ENCODE peak calls at places on chromosome 21, in five cellular contexts. W is lung, G is mucosa of descending colon, P is right cardiac atrium, Z is gastrocnemius medialis. L is an unnamed sample.

GRCh38 chr21:26933448-26933847 is 33.4 kb downstream of the ADAMTS5 start:
- DNase-seq in W (no peak), P (no peak), Z (no peak), G (no peak), L (no peak)

GRCh38 chr21:17783816-17784598 is 35.1 kb downstream of the C21orf91 start:
- DNase-seq in W (no peak), Z (no peak), G (no peak), P (no peak), L (no peak)

GRCh38 chr21:19781881-19782652 is 1216.1 kb upstream of the NCAM2 start:
- DNase-seq in P (no peak), W (no peak), Z (no peak), G (no peak), L (no peak)

GRCh38 chr21:31683029-31683428 is 23.5 kb downstream of the SOD1 start:
- DNase-seq in G (no peak), W (no peak), Z (no peak), P (no peak), L (no peak)

GRCh38 chr21:33834801-33835500 is 80.7 kb downstream of the ATP5PO start:
- DNase-seq in W (no peak), P (no peak), Z (no peak), G (no peak), L (no peak)

GRCh38 chr21:25831300-25831699 is 96.5 kb downstream of the GABPA start:
- DNase-seq in W (no peak), G (no peak), Z (no peak), P (no peak), L (no peak)

GRCh38 chr21:17451364-17451869 is 61.4 kb upstream of the CXADR start:
- DNase-seq in G (no peak), W (no peak), Z (peak; percentile 13), P (no peak), L (no peak)

GRCh38 chr21:17436626-17437111 is 76.2 kb upstream of the CXADR start:
- DNase-seq in W (no peak), P (no peak), G (no peak), Z (no peak), L (no peak)

DNA sequence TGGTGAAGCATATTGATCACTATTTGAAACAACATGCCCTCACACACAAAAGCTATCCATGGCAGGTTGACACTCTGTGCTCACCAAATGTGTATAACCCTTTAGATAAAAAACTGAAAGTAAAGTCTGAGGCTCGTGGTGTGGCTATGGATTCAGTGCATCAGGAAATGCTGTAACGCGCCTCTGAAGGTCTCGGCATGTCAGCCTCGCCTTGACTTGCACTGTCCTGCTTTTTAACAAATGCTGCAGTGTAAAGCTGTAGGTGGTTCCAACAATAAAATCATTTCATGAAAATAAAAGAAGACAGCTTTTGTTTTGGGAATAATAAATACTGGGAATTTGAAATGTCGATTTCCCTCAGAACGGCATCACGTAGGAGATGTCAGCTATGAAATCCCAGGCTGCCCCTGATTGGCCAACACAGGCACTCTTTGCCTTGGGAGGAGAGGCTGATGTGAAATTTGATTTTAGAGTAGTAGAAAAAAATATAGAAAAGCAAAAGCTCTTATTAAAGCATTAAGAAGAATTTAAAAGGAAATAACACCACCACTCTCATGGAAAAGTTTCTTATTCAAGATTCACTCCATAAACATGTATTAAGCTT is 168.2 kb downstream of the DSCAM start:
- DNase-seq in W (no peak), P (no peak), G (no peak), Z (no peak), L (no peak)
- H3K4me3 ChIP-seq in W (no peak overlapping the region), P (no peak overlapping the region), G (no peak overlapping the region), Z (no peak overlapping the region), L (no peak overlapping the region)

GRCh38 chr21:35048183-35048601 is 910 bp downstream of the RUNX1 start:
- DNase-seq in P (no peak), G (no peak), Z (peak; percentile 90), W (peak; percentile 32), L (no peak)

GRCh38 chr21:35046223-35046690 is 2.8 kb downstream of the RUNX1 start:
- DNase-seq in P (no peak), W (no peak), G (no peak), Z (no peak), L (no peak)

GRCh38 chr21:35045539-35046222 is 3.4 kb downstream of the RUNX1 start:
- DNase-seq in W (no peak), Z (no peak), G (no peak), P (no peak), L (no peak)

GRCh38 chr21:35044770-35045538 is 4.1 kb downstream of the RUNX1 start:
- DNase-seq in Z (no peak), P (no peak), W (no peak), G (no peak), L (no peak)

GRCh38 chr21:35046880-35047229 is 2.2 kb downstream of the RUNX1 start:
- DNase-seq in P (no peak), G (no peak), W (peak; percentile 34), Z (peak; percentile 25), L (no peak)
- H3K4me1 ChIP-seq in P (no peaks in the 10 kb centered on the region), G (peaks cover 28% of the 10 kb centered on the region), W (no peaks in the 10 kb centered on the region), Z (peaks cover 41% of the 10 kb centered on the region), L (peaks cover 53% of the 10 kb centered on the region)

GRCh38 chr21:36260802-36261201 is 59.2 kb upstream of the MORC3 start:
- DNase-seq in P (no peak), Z (no peak), W (no peak), G (no peak), L (no peak)
- H3K4me3 ChIP-seq in P (peak overlapping the region; percentile 70), Z (peak overlapping the region; percentile 55), W (no peak overlapping the region), G (no peak overlapping the region), L (peak overlapping the region; percentile 75)

GRCh38 chr21:44919111-44919912 is 1.4 kb downstream of the ITGB2 start:
- DNase-seq in P (peak; percentile 68), G (no peak), Z (no peak), W (no peak), L (no peak)

GRCh38 chr21:44917446-44918106 is 3.1 kb downstream of the ITGB2 start:
- DNase-seq in Z (no peak), W (no peak), G (no peak), P (no peak), L (no peak)

GRCh38 chr21:44916965-44917364 is 3.7 kb downstream of the ITGB2 start:
- DNase-seq in Z (no peak), G (no peak), P (no peak), W (no peak), L (no peak)

GRCh38 chr21:44918581-44919033 is 2.1 kb downstream of the ITGB2 start:
- DNase-seq in G (no peak), W (no peak), Z (no peak), P (peak; percentile 22), L (no peak)

DNA sequence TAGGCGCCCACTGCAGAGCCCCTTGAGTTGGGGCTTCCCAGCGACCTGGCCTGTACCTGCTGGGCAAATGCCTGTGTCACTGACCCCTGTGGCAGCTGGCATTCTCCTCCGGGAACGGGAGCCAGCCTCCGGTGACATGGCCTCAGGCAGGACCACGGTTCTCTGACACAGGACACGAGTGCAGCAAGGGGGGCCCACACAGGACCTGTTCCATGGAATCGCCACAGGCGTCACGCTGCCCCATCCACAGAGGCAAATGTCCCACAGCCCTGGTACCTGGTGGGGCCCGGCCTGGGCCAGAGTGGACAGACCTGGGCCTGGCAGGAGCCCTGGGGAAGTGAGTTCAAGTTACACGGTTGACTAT is 2.6 kb downstream of the ITGB2 start:
- DNase-seq in Z (no peak), W (no peak), G (no peak), P (peak; percentile 48), L (no peak)
- H3K4me1 ChIP-seq in Z (no peaks in the 10 kb centered on the region), W (no peaks in the 10 kb centered on the region), G (no peaks in the 10 kb centered on the region), P (no peaks in the 10 kb centered on the region), L (no peaks in the 10 kb centered on the region)

GRCh38 chr21:46295177-46295711 is 9.1 kb downstream of the YBEY start:
- DNase-seq in G (no peak), P (peak; percentile 73), W (no peak), Z (no peak), L (no peak)

GRCh38 chr21:46294647-46295176 is 8.6 kb downstream of the YBEY start:
- DNase-seq in Z (no peak), P (no peak), G (no peak), W (no peak), L (no peak)

GRCh38 chr21:46297311-46298082 is 11.4 kb downstream of the YBEY start:
- DNase-seq in W (no peak), P (peak; percentile 76), G (no peak), Z (no peak), L (no peak)

GRCh38 chr21:46298083-46298412 is 11.9 kb downstream of the YBEY start:
- DNase-seq in G (no peak), P (no peak), W (no peak), Z (no peak), L (no peak)

DNA sequence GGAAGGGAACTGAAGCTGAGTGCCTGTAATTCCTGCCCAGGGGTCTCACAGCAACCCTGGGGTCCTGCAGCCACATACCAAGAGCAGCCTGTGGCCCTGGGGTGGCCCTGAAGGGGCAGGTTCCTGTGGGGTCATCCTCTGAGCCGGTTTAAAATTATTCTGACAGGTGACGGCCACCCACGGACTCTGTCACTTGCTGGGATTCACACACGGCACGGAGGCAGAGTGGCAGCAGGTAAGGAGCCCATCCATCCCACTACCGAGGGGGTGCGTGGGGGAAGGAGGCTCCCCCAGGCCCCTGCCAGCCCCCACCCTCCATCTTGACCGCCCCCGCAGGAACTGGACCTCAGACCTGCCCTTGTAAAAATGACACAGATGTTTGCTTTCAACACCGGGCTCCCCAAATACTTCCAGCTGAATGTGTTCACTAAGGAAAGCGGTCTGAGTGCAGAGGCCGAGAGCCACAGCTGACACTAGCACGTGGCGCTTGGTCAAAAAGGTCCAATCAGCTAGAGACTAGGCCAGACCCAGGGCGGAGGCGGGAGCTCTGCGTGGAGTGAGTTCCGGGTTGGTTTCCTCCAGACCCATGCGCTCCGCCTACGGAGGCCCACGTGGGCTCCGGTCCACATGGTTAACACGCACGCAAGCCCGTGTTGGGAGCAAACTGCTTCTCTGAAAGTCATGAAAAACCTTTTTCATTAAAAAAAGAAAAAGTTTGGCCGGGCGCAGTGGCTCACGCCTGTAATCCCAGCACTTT is 10.0 kb downstream of the YBEY start:
- DNase-seq in P (peak; percentile 95), W (no peak), Z (peak; percentile 80), G (peak; percentile 75), L (peak; percentile 15)
- H3K4me3 ChIP-seq in P (no peak overlapping the region), W (no peak overlapping the region), Z (peak overlapping the region; percentile 52), G (no peak overlapping the region), L (peak overlapping the region; percentile 43)

DNA sequence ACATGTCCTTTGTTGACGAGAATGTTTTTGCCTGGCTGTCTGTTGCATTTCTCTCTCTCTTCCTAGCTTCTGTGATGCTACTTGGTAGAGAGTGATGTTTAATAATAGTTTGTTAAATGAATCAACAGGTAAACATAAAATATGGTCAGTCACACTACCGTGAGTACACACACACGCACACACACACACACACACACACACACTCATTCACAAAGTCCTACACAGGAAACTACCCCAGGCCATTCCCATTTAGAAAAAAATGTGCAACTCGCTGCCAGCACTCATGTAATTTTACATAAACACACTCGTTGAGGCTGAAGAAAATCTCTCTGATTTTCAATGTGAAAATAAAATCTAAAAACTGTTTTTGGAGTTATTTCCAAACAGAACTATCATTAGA is 38.7 kb downstream of the RUNX1 start:
- DNase-seq in Z (no peak), P (no peak), W (no peak), G (no peak), L (no peak)
- H3K4me1 ChIP-seq in Z (no peaks in the 10 kb centered on the region), P (no peaks in the 10 kb centered on the region), W (no peaks in the 10 kb centered on the region), G (peaks cover 3% of the 10 kb centered on the region), L (no peaks in the 10 kb centered on the region)

GRCh38 chr21:39452965-39453332 is 1.2 kb downstream of the SH3BGR start:
- DNase-seq in Z (peak; percentile 56), P (no peak), W (no peak), G (no peak), L (no peak)
- H3K4me3 ChIP-seq in Z (peak overlapping the region; percentile 68), P (peak overlapping the region; percentile 44), W (no peak overlapping the region), G (no peak overlapping the region), L (peak overlapping the region; percentile 69)

GRCh38 chr21:15815285-15815684 is 85.5 kb downstream of the USP25 start:
- DNase-seq in G (no peak), P (no peak), W (no peak), Z (no peak), L (no peak)
- H3K4me1 ChIP-seq in G (no peaks in the 10 kb centered on the region), P (no peaks in the 10 kb centered on the region), W (no peaks in the 10 kb centered on the region), Z (peaks cover 5% of the 10 kb centered on the region), L (no peaks in the 10 kb centered on the region)

L was measured in thoracic aorta.